ENCODE peak calls at places on chromosomes 12 and 14, in four cellular contexts. One of them, this sample, is unnamed.

GRCh38 chr12:43004908-43005307 is 415.4 kb upstream of the PRICKLE1 start:
- DNase-seq in RWPE2: no peak
- DNase-seq in stomach: no peak
- DNase-seq in IMR-90: no peak
- DNase-seq in this sample: no peak

GRCh38 chr12:59698599-59698998 is 102.8 kb downstream of the SLC16A7 start:
- DNase-seq in IMR-90: peak; percentile 80
- DNase-seq in RWPE2: no peak
- DNase-seq in stomach: no peak
- DNase-seq in this sample: peak; percentile 84

GRCh38 chr12:131643581-131644452 is 67.1 kb upstream of the SFSWAP start:
- DNase-seq in stomach: no peak
- DNase-seq in RWPE2: no peak
- DNase-seq in IMR-90: no peak
- DNase-seq in this sample: no peak

GRCh38 chr12:90899456-90900182 is 55.4 kb downstream of the CCER1 start:
- DNase-seq in stomach: no peak
- DNase-seq in IMR-90: peak; percentile 64
- DNase-seq in RWPE2: no peak
- DNase-seq in this sample: peak; percentile 5

GRCh38 chr12:81176796-81177195 is 98.9 kb downstream of the ACSS3 start:
- DNase-seq in RWPE2: no peak
- DNase-seq in stomach: no peak
- DNase-seq in IMR-90: no peak
- DNase-seq in this sample: no peak

GRCh38 chr12:15834575-15834974 is 45.4 kb upstream of the EPS8 start:
- DNase-seq in stomach: no peak
- DNase-seq in IMR-90: no peak
- DNase-seq in RWPE2: no peak
- DNase-seq in this sample: peak; percentile 18

GRCh38 chr14:67491741-67492504 is 3.4 kb upstream of the TMEM229B start:
- DNase-seq in RWPE2: no peak
- DNase-seq in stomach: no peak
- DNase-seq in IMR-90: no peak
- DNase-seq in this sample: no peak

GRCh38 chr12:75818863-75819262 is 212.7 kb downstream of the PHLDA1 start:
- DNase-seq in RWPE2: no peak
- DNase-seq in IMR-90: peak; percentile 55
- DNase-seq in stomach: no peak
- DNase-seq in this sample: no peak

GRCh38 chr12:33546004-33546403 is 106.4 kb upstream of the SYT10 start:
- DNase-seq in stomach: no peak
- DNase-seq in RWPE2: no peak
- DNase-seq in IMR-90: no peak
- DNase-seq in this sample: no peak

GRCh38 chr14:54291491-54292191 is 105.2 kb upstream of the CDKN3 start:
- DNase-seq in stomach: no peak
- DNase-seq in RWPE2: no peak
- DNase-seq in IMR-90: no peak
- DNase-seq in this sample: peak; percentile 32

GRCh38 chr12:27667540-27667939 is 28.7 kb upstream of the REP15 start:
- DNase-seq in IMR-90: peak; percentile 76
- DNase-seq in RWPE2: no peak
- DNase-seq in stomach: no peak
- DNase-seq in this sample: peak; percentile 4

GRCh38 chr14:67373347-67373746 is 13.2 kb downstream of the EIF2S1 start:
- DNase-seq in RWPE2: no peak
- DNase-seq in stomach: no peak
- DNase-seq in IMR-90: no peak
- DNase-seq in this sample: no peak

GRCh38 chr14:68787235-68787727 is 5.6 kb downstream of the ZFP36L1 start:
- DNase-seq in RWPE2: peak; percentile 86
- DNase-seq in stomach: peak; percentile 44
- DNase-seq in IMR-90: no peak
- DNase-seq in this sample: no peak

GRCh38 chr14:72063761-72064282 is 131.6 kb downstream of the RGS6 start:
- DNase-seq in RWPE2: no peak
- DNase-seq in IMR-90: no peak
- DNase-seq in stomach: no peak
- DNase-seq in this sample: no peak

GRCh38 chr14:97707603-97708002 is 910.4 kb downstream of the VRK1 start:
- DNase-seq in RWPE2: no peak
- DNase-seq in stomach: no peak
- DNase-seq in IMR-90: no peak
- DNase-seq in this sample: no peak
- TF ChIP-seq CTCF in RWPE2: no peak
- TF ChIP-seq CTCF in stomach: no peak
- TF ChIP-seq CTCF in IMR-90: no peak
- TF ChIP-seq CTCF in this sample: no peak

GRCh38 chr12:66603981-66604380 is 74.9 kb downstream of the GRIP1 start:
- DNase-seq in RWPE2: no peak
- DNase-seq in stomach: no peak
- DNase-seq in IMR-90: no peak
- DNase-seq in this sample: no peak

GRCh38 chr12:66598081-66598480 is 80.8 kb downstream of the GRIP1 start:
- DNase-seq in RWPE2: no peak
- DNase-seq in IMR-90: no peak
- DNase-seq in stomach: no peak
- DNase-seq in this sample: no peak

GRCh38 chr12:66603458-66603857 is 75.4 kb downstream of the GRIP1 start:
- DNase-seq in RWPE2: no peak
- DNase-seq in stomach: no peak
- DNase-seq in IMR-90: no peak
- DNase-seq in this sample: no peak

GRCh38 chr12:66600805-66601392 is 78.0 kb downstream of the GRIP1 start:
- DNase-seq in stomach: no peak
- DNase-seq in IMR-90: no peak
- DNase-seq in RWPE2: no peak
- DNase-seq in this sample: no peak

GRCh38 chr12:66602483-66603143 is 76.3 kb downstream of the GRIP1 start:
- DNase-seq in RWPE2: no peak
- DNase-seq in IMR-90: no peak
- DNase-seq in stomach: no peak
- DNase-seq in this sample: no peak
- H3K4me3 ChIP-seq in RWPE2: no peak overlapping the region
- H3K4me3 ChIP-seq in IMR-90: no peak overlapping the region
- H3K4me3 ChIP-seq in stomach: no peak overlapping the region
- H3K4me3 ChIP-seq in this sample: no peak overlapping the region

GRCh38 chr12:69880566-69880965 is 55.5 kb downstream of the MYRFL start:
- DNase-seq in IMR-90: peak; percentile 38
- DNase-seq in RWPE2: no peak
- DNase-seq in stomach: no peak
- DNase-seq in this sample: no peak
- TF ChIP-seq CTCF in IMR-90: peak; percentile 5
- TF ChIP-seq CTCF in RWPE2: no peak
- TF ChIP-seq CTCF in stomach: no peak
- TF ChIP-seq CTCF in this sample: no peak

DNA sequence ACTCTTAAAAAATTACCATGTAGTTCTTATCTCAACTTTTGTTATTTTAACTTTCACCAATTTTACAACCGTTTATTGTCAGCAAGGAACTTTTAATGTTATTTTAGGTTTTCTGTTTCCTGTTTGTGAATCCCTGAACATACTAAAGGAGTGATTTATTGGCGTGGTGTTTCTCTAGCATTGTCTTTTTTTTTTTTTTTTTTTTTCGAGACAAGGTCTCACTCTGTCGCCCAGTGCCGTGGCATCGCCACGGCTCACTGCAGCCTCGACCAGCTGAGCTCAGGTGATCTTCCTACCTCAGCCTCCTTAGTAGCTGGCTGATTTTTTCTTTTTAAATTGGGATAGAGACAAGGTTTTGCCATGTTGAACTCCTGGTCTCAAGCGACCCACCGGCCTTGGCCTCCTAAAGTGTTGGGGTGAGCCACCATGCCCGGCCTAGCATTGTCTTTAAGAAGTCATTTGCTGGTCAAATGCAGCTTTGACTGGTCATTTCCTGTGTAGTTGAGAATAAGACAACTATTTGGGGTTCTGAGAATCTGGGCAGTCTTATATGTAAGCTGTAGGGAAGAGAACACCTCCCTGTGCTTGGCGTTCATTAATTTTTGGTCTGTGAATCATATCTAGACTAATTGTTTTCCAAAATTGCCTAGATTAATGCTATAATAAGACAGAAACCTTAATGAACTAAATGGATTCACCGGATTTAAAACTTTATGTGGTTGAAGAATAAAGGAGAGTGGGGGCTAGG is 2.1 kb downstream of the WASHC4 start:
- DNase-seq in IMR-90: peak; percentile 48
- DNase-seq in stomach: no peak
- DNase-seq in RWPE2: no peak
- DNase-seq in this sample: peak; percentile 50
- H3K4me3 ChIP-seq in IMR-90: peak overlapping the region; percentile 78
- H3K4me3 ChIP-seq in stomach: peak overlapping the region; percentile 74
- H3K4me3 ChIP-seq in RWPE2: peak overlapping the region; percentile 88
- H3K4me3 ChIP-seq in this sample: peak overlapping the region; percentile 89